ENCODE peak calls at places on chromosomes 13 and 19, in four cellular contexts. U, P, D and M are unnamed samples.

GRCh38 chr13:34290661-34291060 is 472.7 kb downstream of the RFC3 start:
- DNase-seq in U (no peak), P (no peak), D (no peak), M (no peak)

GRCh38 chr13:43102304-43102703 is 78.9 kb downstream of the DNAJC15 start:
- DNase-seq in U (no peak), P (no peak), D (no peak), M (no peak)

GRCh38 chr19:34555447-34555846 is 73.9 kb downstream of the WTIP start:
- DNase-seq in U (no peak), P (no peak), D (no peak), M (no peak)

GRCh38 chr19:45455707-45456499 is 11.9 kb upstream of the FOSB start:
- DNase-seq in U (peak; percentile 43), P (peak; percentile 49), D (peak; percentile 97), M (peak; percentile 92)

GRCh38 chr19:6108721-6109633 is 1.3 kb downstream of the RFX2 start:
- DNase-seq in U (peak; percentile 53), P (peak; percentile 43), D (peak; percentile 67), M (peak; percentile 90)

GRCh38 chr13:113145911-113146598 is 12.4 kb upstream of the PROZ start:
- DNase-seq in U (no peak), P (no peak), D (no peak), M (no peak)

GRCh38 chr19:1859319-1859718 is 4.1 kb downstream of the KLF16 start:
- DNase-seq in U (no peak), P (no peak), D (no peak), M (no peak)

GRCh38 chr19:30635026-30635985 is 263.1 kb downstream of the ZNF536 start:
- DNase-seq in U (no peak), P (no peak), D (no peak), M (no peak)

GRCh38 chr19:38669532-38669931 is 22.1 kb downstream of the ACTN4 start:
- DNase-seq in U (peak; percentile 24), P (no peak), D (no peak), M (no peak)

GRCh38 chr19:40165362-40165937 is 25.8 kb upstream of the MAP3K10 start:
- DNase-seq in U (peak; percentile 44), P (no peak), D (no peak), M (no peak)

GRCh38 chr19:3818479-3818878 is 32.3 kb upstream of the MATK start:
- DNase-seq in U (no peak), P (no peak), D (no peak), M (no peak)

GRCh38 chr19:47613165-47614146 is 4.5 kb downstream of the BICRA start:
- DNase-seq in U (no peak), P (no peak), D (peak; percentile 48), M (no peak)

GRCh38 chr13:113766035-113766800 is 7.2 kb downstream of the TMEM255B start:
- DNase-seq in U (no peak), P (no peak), D (no peak), M (no peak)

GRCh38 chr13:74730556-74731331 is 596.5 kb upstream of the KLF12 start:
- DNase-seq in U (no peak), P (no peak), D (no peak), M (no peak)

GRCh38 chr13:80921971-80922370 is 581.0 kb upstream of the SPRY2 start:
- DNase-seq in U (no peak), P (no peak), D (no peak), M (no peak)

GRCh38 chr19:1109032-1109541 is 5.3 kb downstream of the GPX4 start:
- DNase-seq in U (no peak), P (no peak), D (no peak), M (no peak)

GRCh38 chr13:65985632-65986031 is 1244.5 kb downstream of the PCDH9 start:
- DNase-seq in U (no peak), P (no peak), D (no peak), M (no peak)

GRCh38 chr13:28750187-28751045 is 31.6 kb upstream of the SLC46A3 start:
- DNase-seq in U (no peak), P (no peak), D (no peak), M (no peak)

GRCh38 chr13:76730220-76730619 is 156.0 kb downstream of the KCTD12 start:
- DNase-seq in U (no peak), P (peak; percentile 24), D (no peak), M (no peak)

GRCh38 chr19:5585461-5586299 is 17.9 kb upstream of the TINCR start:
- DNase-seq in U (peak; percentile 22), P (no peak), D (no peak), M (no peak)

GRCh38 chr13:46354143-46355087 is 32.6 kb downstream of the RUBCNL start:
- DNase-seq in U (no peak), P (no peak), D (peak; percentile 57), M (no peak)

GRCh38 chr13:110506859-110507566 is 54.5 kb downstream of the RAB20 start:
- DNase-seq in U (no peak), P (no peak), D (no peak), M (peak; percentile 94)

GRCh38 chr13:34201050-34201913 is 383.3 kb downstream of the RFC3 start:
- DNase-seq in U (no peak), P (no peak), D (peak; percentile 5), M (no peak)

GRCh38 chr19:12959482-12959881 is 2.5 kb upstream of the GADD45GIP1 start:
- DNase-seq in U (no peak), P (no peak), D (no peak), M (no peak)

GRCh38 chr19:5112175-5112574 is 143.3 kb downstream of the KDM4B start:
- DNase-seq in U (no peak), P (no peak), D (no peak), M (no peak)

GRCh38 chr13:44331912-44332840 is 41.4 kb upstream of the SERP2 start:
- DNase-seq in U (no peak), P (peak; percentile 65), D (no peak), M (peak; percentile 89)

GRCh38 chr19:14478113-14478545 is 3.0 kb upstream of the PTGER1 start:
- DNase-seq in U (no peak), P (no peak), D (no peak), M (no peak)

GRCh38 chr19:9875796-9876195 is 40.7 kb downstream of the PIN1 start:
- DNase-seq in U (no peak), P (no peak), D (no peak), M (no peak)